ENCODE peak calls at places on chromosomes 13 and 19, in nine cellular contexts. L, O, Y, G, B, P, W, E and I are unnamed samples.

GRCh38 chr19:4025317-4025716 is 17.8 kb downstream of the PIAS4 start:
- DNase-seq in E (no peak), Y (no peak), W (no peak), O (no peak), G (no peak), B (no peak), P (no peak), L (no peak), I (no peak)

GRCh38 chr19:3879656-3880055 is 829 bp upstream of the ATCAY start:
- DNase-seq in W (no peak), O (no peak), P (no peak), Y (no peak), L (no peak), B (no peak), E (no peak), G (no peak), I (no peak)

GRCh38 chr19:35272122-35272715 is 3.5 kb downstream of the USF2 start:
- DNase-seq in L (no peak), G (no peak), P (no peak), B (no peak), W (no peak), E (no peak), O (no peak), Y (no peak), I (no peak)

GRCh38 chr13:94677799-94678198 is 34.5 kb downstream of the SOX21 start:
- DNase-seq in L (no peak), W (no peak), G (no peak), Y (no peak), E (no peak), O (no peak), B (no peak), P (no peak), I (no peak)

GRCh38 chr13:38590230-38590629 is 96.6 kb upstream of the FREM2 start:
- DNase-seq in L (no peak), W (no peak), B (no peak), O (no peak), G (no peak), E (no peak), P (no peak), Y (no peak), I (no peak)

GRCh38 chr13:113441661-113442060 is 11.6 kb downstream of the ADPRHL1 start:
- DNase-seq in Y (no peak), G (no peak), O (no peak), L (no peak), W (no peak), E (no peak), P (no peak), B (no peak), I (no peak)

GRCh38 chr13:93235258-93236015 is 8.8 kb downstream of the GPC6 start:
- DNase-seq in L (no peak), Y (no peak), W (no peak), G (no peak), B (no peak), O (no peak), P (no peak), E (peak; percentile 88), I (no peak)

GRCh38 chr19:49916839-49917733 is 11.9 kb upstream of the ATF5 start:
- DNase-seq in Y (no peak), O (no peak), L (no peak), B (no peak), W (no peak), P (no peak), G (no peak), E (peak; percentile 19), I (no peak)

GRCh38 chr13:113655358-113656014 is 2.5 kb downstream of the ATP4B start:
- DNase-seq in G (no peak), O (no peak), W (no peak), L (no peak), Y (no peak), B (no peak), E (no peak), P (no peak), I (no peak)

GRCh38 chr13:68715651-68716050 is 1392.0 kb upstream of the ATXN8OS start:
- DNase-seq in E (no peak), Y (no peak), P (no peak), W (no peak), B (no peak), O (no peak), L (no peak), G (peak; percentile 5), I (no peak)

GRCh38 chr13:111225810-111226546 is 94.5 kb upstream of the TEX29 start:
- DNase-seq in P (no peak), L (no peak), Y (no peak), B (no peak), W (no peak), O (no peak), E (no peak), G (no peak), I (no peak)